ENCODE peak calls at places on chromosomes 5 and 9, in nine cellular contexts. P is choroid plexus epithelial cell; B is ureter; Y is activated gamma-delta T cell treated with anti-CD3 and anti-CD28 coated beads, Interleukin-2, amount 50 U/mL, for 16 hours; D is DMS153; R is activated T-cell treated with anti-CD3 and anti-CD28 coated beads, Interleukin-2, amount 50 U/mL, for 24 hours; O is H7; Z is stimulated activated CD4-positive, alpha-beta T cell treated with anti-CD3 and anti-CD28 coated beads, Interleukin-15, amount 100 ng/mL, for 24 hours; S is uterus. K is an unnamed sample.

GRCh38 chr5:153476767-153477166 is 13.7 kb upstream of the GRIA1 start:
- DNase-seq in O (no peak), S (no peak), Z (no peak), P (peak; percentile 88), R (no peak), D (no peak), Y (no peak), B (no peak), K (peak; percentile 10)

GRCh38 chr5:111673896-111674626 is 82.9 kb downstream of the NREP start:
- DNase-seq in Z (no peak), O (no peak), Y (no peak), D (no peak), P (no peak), B (no peak), R (no peak), S (no peak), K (no peak)

GRCh38 chr9:136244116-136244775 is 1.4 kb downstream of the QSOX2 start:
- DNase-seq in R (peak; percentile 61), Y (peak; percentile 51), P (peak; percentile 16), S (no peak), O (no peak), D (no peak), Z (peak; percentile 83), B (no peak), K (no peak)

GRCh38 chr5:78293856-78294249 is 645 bp downstream of the AP3B1 start:
- DNase-seq in S (no peak), D (no peak), B (no peak), Z (no peak), R (no peak), O (no peak), P (peak; percentile 25), Y (no peak), K (no peak)

GRCh38 chr5:66884589-66885228 is 288.5 kb downstream of the MAST4 start:
- DNase-seq in D (no peak), Z (no peak), Y (no peak), S (no peak), B (no peak), P (no peak), O (no peak), R (no peak), K (no peak)

GRCh38 chr9:5801739-5802113 is 31.2 kb downstream of the ERMP1 start:
- DNase-seq in Z (no peak), R (no peak), P (no peak), B (no peak), D (no peak), O (no peak), S (no peak), Y (no peak), K (no peak)

GRCh38 chr9:92631452-92632211 is 38.3 kb downstream of the IPPK start:
- DNase-seq in P (peak; percentile 86), B (peak; percentile 27), Y (no peak), S (no peak), R (peak; percentile 21), D (no peak), O (no peak), Z (no peak), K (no peak)

GRCh38 chr5:107869459-107870115 is 198.8 kb upstream of the EFNA5 start:
- DNase-seq in Z (no peak), P (peak; percentile 75), R (no peak), O (no peak), B (no peak), Y (no peak), D (no peak), S (no peak), K (no peak)

GRCh38 chr9:13278023-13278367 is 1.5 kb downstream of the MPDZ start:
- DNase-seq in B (no peak), D (no peak), O (no peak), R (no peak), P (peak; percentile 79), S (no peak), Z (no peak), Y (no peak), K (no peak)

GRCh38 chr5:149363936-149364335 is 6.1 kb downstream of the PCYOX1L start:
- DNase-seq in B (no peak), Y (no peak), Z (no peak), P (no peak), D (no peak), S (no peak), R (no peak), O (no peak), K (no peak)

GRCh38 chr5:98193921-98194760 is 579.3 kb upstream of the RGMB start:
- DNase-seq in P (no peak), R (no peak), O (no peak), D (no peak), Y (no peak), S (no peak), Z (no peak), B (no peak), K (no peak)

GRCh38 chr5:75656311-75657003 is 45.2 kb downstream of the ANKDD1B start:
- DNase-seq in B (no peak), R (no peak), P (peak; percentile 52), Z (no peak), S (no peak), O (no peak), Y (no peak), D (peak; percentile 5), K (peak; percentile 28)

GRCh38 chr9:15642369-15642962 is 89.6 kb downstream of the CCDC171 start:
- DNase-seq in S (no peak), O (peak; percentile 21), P (peak; percentile 77), Z (no peak), R (no peak), B (no peak), Y (no peak), D (peak; percentile 7), K (no peak)

GRCh38 chr5:370959-371810 is 49.7 kb downstream of the AHRR start:
- DNase-seq in P (no peak), Y (no peak), O (no peak), B (peak; percentile 40), D (peak; percentile 44), R (peak; percentile 43), S (no peak), Z (no peak), K (no peak)

GRCh38 chr5:168425997-168426863 is 60.0 kb upstream of the RARS1 start:
- DNase-seq in R (no peak), D (no peak), Y (no peak), Z (no peak), P (no peak), S (no peak), B (no peak), O (no peak), K (no peak)

GRCh38 chr5:139645495-139645871 is 2.7 kb upstream of the CXXC5 start:
- DNase-seq in Z (no peak), B (no peak), D (no peak), R (no peak), O (peak; percentile 15), Y (no peak), P (no peak), S (no peak), K (no peak)

GRCh38 chr9:79221084-79221483 is 350.7 kb upstream of the TLE4 start:
- DNase-seq in O (no peak), S (no peak), B (no peak), P (peak; percentile 87), Y (no peak), R (no peak), Z (no peak), D (no peak), K (peak; percentile 47)